ENCODE peak calls at places on chromosomes 5 and 9, in five cellular contexts. Q is psoas muscle; A is stimulated activated CD4-positive, alpha-beta T cell treated with anti-CD3 and anti-CD28 coated beads, Interleukin-2, amount 100 ng/mL, for 4 hours; J is nephron progenitor cell; S is frontal cortex. B is an unnamed sample.

GRCh38 chr9:112505607-112506006 is 19.0 kb downstream of the KIAA1958 start:
- DNase-seq in S (no peak), J (no peak), A (no peak), Q (no peak), B (no peak)

GRCh38 chr9:73116880-73117279 is 34.8 kb upstream of the ANXA1 start:
- DNase-seq in Q (no peak), S (no peak), A (no peak), J (no peak), B (no peak)

GRCh38 chr9:120161801-120162200 is 418.2 kb downstream of the CDK5RAP2 start:
- DNase-seq in J (no peak), S (no peak), A (no peak), Q (no peak), B (no peak)

GRCh38 chr9:120869726-120870125 is 7.3 kb downstream of the PHF19 start:
- DNase-seq in A (no peak), S (no peak), Q (no peak), J (no peak), B (no peak)

GRCh38 chr5:405421-405820 is 37.6 kb upstream of the EXOC3 start:
- DNase-seq in A (no peak), J (no peak), Q (no peak), S (no peak), B (no peak)

GRCh38 chr5:538271-538771 is 14.1 kb upstream of the SLC9A3 start:
- DNase-seq in S (no peak), J (no peak), Q (peak; percentile 12), A (no peak), B (no peak)

GRCh38 chr5:150101019-150101418 is 14.7 kb upstream of the CSF1R start:
- DNase-seq in S (no peak), A (no peak), Q (no peak), J (no peak), B (no peak)

GRCh38 chr9:84513981-84514380 is 155.5 kb upstream of the NTRK2 start:
- DNase-seq in A (no peak), S (no peak), Q (no peak), J (no peak), B (no peak)

GRCh38 chr5:73674669-73675004 is 48.6 kb downstream of the ARHGEF28 start:
- DNase-seq in J (no peak), A (no peak), S (no peak), Q (no peak), B (no peak)

GRCh38 chr5:116216246-116216645 is 131.4 kb downstream of the COMMD10 start:
- DNase-seq in Q (no peak), S (no peak), A (no peak), J (no peak), B (no peak)

GRCh38 chr9:4108708-4109444 is 191.0 kb downstream of the GLIS3 start:
- DNase-seq in S (no peak), Q (no peak), A (no peak), J (peak; percentile 7), B (no peak)

GRCh38 chr5:53418844-53419243 is 61.6 kb upstream of the FST start:
- DNase-seq in S (no peak), Q (no peak), J (no peak), A (no peak), B (no peak)

GRCh38 chr9:73131376-73131775 is 20.3 kb upstream of the ANXA1 start:
- DNase-seq in Q (no peak), A (no peak), J (no peak), S (no peak), B (no peak)

GRCh38 chr5:61089351-61089750 is 72.9 kb downstream of the SMIM15 start:
- DNase-seq in Q (no peak), S (no peak), J (no peak), A (no peak), B (no peak)

GRCh38 chr5:14187660-14188059 is 44.5 kb downstream of the TRIO start:
- DNase-seq in S (no peak), A (no peak), Q (no peak), J (no peak), B (no peak)

GRCh38 chr5:158054388-158055092 is 195.6 kb upstream of the CLINT1 start:
- DNase-seq in Q (no peak), A (no peak), J (no peak), S (no peak), B (no peak)

GRCh38 chr9:132181796-132182521 is 20.1 kb downstream of the NTNG2 start:
- DNase-seq in A (no peak), J (peak; percentile 38), Q (no peak), S (peak; percentile 64), B (no peak)

GRCh38 chr9:35956646-35957045 is 1.3 kb downstream of the OR2S2 start:
- DNase-seq in J (no peak), A (no peak), S (no peak), Q (no peak), B (no peak)

GRCh38 chr9:132240860-132241482 is 79.1 kb downstream of the NTNG2 start:
- DNase-seq in S (peak; percentile 99), J (peak; percentile 99), A (peak; percentile 100), Q (peak; percentile 97), B (peak; percentile 99)

GRCh38 chr5:154211611-154212390 is 21.3 kb downstream of the GALNT10 start:
- DNase-seq in S (no peak), Q (no peak), A (no peak), J (no peak), B (no peak)

GRCh38 chr5:1883925-1884637 is 1.4 kb upstream of the IRX4 start:
- DNase-seq in S (no peak), A (no peak), J (no peak), Q (no peak), B (no peak)

GRCh38 chr5:149697001-149697400 is 33.1 kb upstream of the PPARGC1B start:
- DNase-seq in A (no peak), J (no peak), Q (no peak), S (no peak), B (no peak)

GRCh38 chr9:29966247-29966646 is 2393.0 kb upstream of the C9orf72 start:
- DNase-seq in S (no peak), A (no peak), J (no peak), Q (no peak), B (no peak)

GRCh38 chr5:133993152-133993548 is 11.6 kb downstream of the VDAC1 start:
- DNase-seq in Q (no peak), S (no peak), A (no peak), J (no peak), B (no peak)

GRCh38 chr9:78958887-78959286 is 612.9 kb upstream of the TLE4 start:
- DNase-seq in Q (no peak), J (no peak), S (no peak), A (no peak), B (no peak)

GRCh38 chr9:78386746-78387145 is 89.8 kb downstream of the PSAT1 start:
- DNase-seq in A (no peak), S (no peak), Q (no peak), J (no peak), B (no peak)

GRCh38 chr5:148687427-148687826 is 33.1 kb upstream of the HTR4 start:
- DNase-seq in J (peak; percentile 3), Q (no peak), A (no peak), S (no peak), B (no peak)

GRCh38 chr5:124755565-124755964 is 9.1 kb upstream of the ZNF608 start:
- DNase-seq in S (no peak), J (no peak), Q (no peak), A (no peak), B (no peak)

GRCh38 chr5:181191526-181192336 is 13.3 kb downstream of the TRIM7 start:
- DNase-seq in J (peak; percentile 97), Q (peak; percentile 94), A (peak; percentile 89), S (peak; percentile 92), B (peak; percentile 93)

GRCh38 chr9:87699835-87700234 is 26.1 kb upstream of the CTSL start:
- DNase-seq in J (no peak), A (no peak), S (no peak), Q (no peak), B (no peak)

GRCh38 chr9:133167096-133167695 is 3.5 kb upstream of the GBGT1 start:
- DNase-seq in A (no peak), Q (no peak), S (no peak), J (no peak), B (no peak)

GRCh38 chr9:19030899-19031298 is 2.1 kb downstream of the SAXO1 start:
- DNase-seq in Q (no peak), S (no peak), A (no peak), J (no peak), B (no peak)

GRCh38 chr9:35664531-35665470 is at the start of gene ARHGEF39:
- DNase-seq in S (peak; percentile 91), J (peak; percentile 86), A (peak; percentile 31), Q (peak; percentile 85), B (peak; percentile 55)

GRCh38 chr5:180830253-180831138 is 27.9 kb upstream of the MGAT1 start:
- DNase-seq in S (no peak), A (peak; percentile 57), J (no peak), Q (peak; percentile 64), B (peak; percentile 60)

GRCh38 chr5:167578977-167579700 is 712.3 kb upstream of the WWC1 start:
- DNase-seq in J (no peak), A (no peak), Q (no peak), S (no peak), B (no peak)

GRCh38 chr5:132076983-132077382 is 3.4 kb downstream of the CSF2 start:
- DNase-seq in S (no peak), Q (no peak), A (no peak), J (no peak), B (no peak)

GRCh38 chr5:14364576-14365472 is 216.8 kb upstream of the OTULINL start:
- DNase-seq in A (no peak), S (no peak), J (peak; percentile 35), Q (no peak), B (no peak)

GRCh38 chr5:39020465-39020864 is 53.7 kb downstream of the RICTOR start:
- DNase-seq in S (no peak), J (no peak), Q (no peak), A (no peak), B (no peak)

B was measured in effector memory CD4-positive, alpha-beta T cell.